ENCODE peak calls at places on chromosomes 13 and 19, in four cellular contexts. One of them, this sample, is unnamed.

GRCh38 chr13:101149735-101150380 is 266.4 kb downstream of the NALCN start:
- DNase-seq in ovary: no peak
- DNase-seq in stomach: no peak
- DNase-seq in sigmoid colon: no peak
- DNase-seq in this sample: no peak

GRCh38 chr13:44954210-44954609 is 35.1 kb downstream of the NUFIP1 start:
- DNase-seq in sigmoid colon: no peak
- DNase-seq in stomach: no peak
- DNase-seq in ovary: no peak
- DNase-seq in this sample: no peak

GRCh38 chr13:103539265-103539664 is 473.0 kb upstream of the SLC10A2 start:
- DNase-seq in stomach: no peak
- DNase-seq in ovary: no peak
- DNase-seq in sigmoid colon: no peak
- DNase-seq in this sample: no peak

GRCh38 chr19:46761418-46761831 is 15.2 kb upstream of the STRN4 start:
- DNase-seq in ovary: no peak
- DNase-seq in sigmoid colon: no peak
- DNase-seq in stomach: no peak
- DNase-seq in this sample: no peak

GRCh38 chr19:17420267-17420924 is 549 bp downstream of the MVB12A start:
- DNase-seq in ovary: peak; percentile 64
- DNase-seq in stomach: peak; percentile 35
- DNase-seq in sigmoid colon: peak; percentile 74
- DNase-seq in this sample: no peak

GRCh38 chr19:46514589-46515289 is 19.1 kb upstream of the PNMA8B start:
- DNase-seq in stomach: no peak
- DNase-seq in ovary: no peak
- DNase-seq in sigmoid colon: no peak
- DNase-seq in this sample: no peak

GRCh38 chr13:113113846-113114271 is 8.3 kb downstream of the F7 start:
- DNase-seq in sigmoid colon: peak; percentile 33
- DNase-seq in ovary: peak; percentile 11
- DNase-seq in stomach: no peak
- DNase-seq in this sample: no peak

GRCh38 chr19:28703400-28703956 is 509.5 kb downstream of the UQCRFS1 start:
- DNase-seq in sigmoid colon: no peak
- DNase-seq in stomach: no peak
- DNase-seq in ovary: no peak
- DNase-seq in this sample: no peak

GRCh38 chr13:48446454-48446853 is 33.5 kb upstream of the LPAR6 start:
- DNase-seq in ovary: no peak
- DNase-seq in stomach: no peak
- DNase-seq in sigmoid colon: no peak
- DNase-seq in this sample: no peak

GRCh38 chr19:35248310-35249145 is at the start of gene LSR:
- DNase-seq in ovary: no peak
- DNase-seq in sigmoid colon: no peak
- DNase-seq in stomach: peak; percentile 94
- DNase-seq in this sample: no peak

GRCh38 chr19:51131780-51132680 is 7.3 kb downstream of the SIGLEC9 start:
- DNase-seq in stomach: peak; percentile 56
- DNase-seq in sigmoid colon: peak; percentile 70
- DNase-seq in ovary: peak; percentile 75
- DNase-seq in this sample: peak; percentile 25

GRCh38 chr13:113151745-113152707 is 6.4 kb upstream of the PROZ start:
- DNase-seq in ovary: peak; percentile 27
- DNase-seq in stomach: no peak
- DNase-seq in sigmoid colon: no peak
- DNase-seq in this sample: no peak

GRCh38 chr13:113157929-113158747 is at the start of gene PROZ:
- DNase-seq in stomach: no peak
- DNase-seq in sigmoid colon: no peak
- DNase-seq in ovary: no peak
- DNase-seq in this sample: no peak

GRCh38 chr13:58919551-58919950 is 1244.2 kb downstream of the DIAPH3 start:
- DNase-seq in stomach: no peak
- DNase-seq in ovary: no peak
- DNase-seq in sigmoid colon: no peak
- DNase-seq in this sample: no peak

GRCh38 chr19:33638167-33639033 is 16.6 kb downstream of the CHST8 start:
- DNase-seq in ovary: no peak
- DNase-seq in stomach: no peak
- DNase-seq in sigmoid colon: peak; percentile 40
- DNase-seq in this sample: no peak

GRCh38 chr13:100392709-100393630 is 195.6 kb downstream of the GGACT start:
- DNase-seq in stomach: peak; percentile 69
- DNase-seq in sigmoid colon: peak; percentile 94
- DNase-seq in ovary: peak; percentile 93
- DNase-seq in this sample: peak; percentile 54

GRCh38 chr19:34428549-34429285 is 536 bp downstream of the UBA2 start:
- DNase-seq in stomach: peak; percentile 31
- DNase-seq in ovary: no peak
- DNase-seq in sigmoid colon: peak; percentile 65
- DNase-seq in this sample: peak; percentile 29

GRCh38 chr13:52779028-52779612 is 39.5 kb upstream of the CNMD start:
- DNase-seq in sigmoid colon: no peak
- DNase-seq in ovary: no peak
- DNase-seq in stomach: no peak
- DNase-seq in this sample: no peak

GRCh38 chr13:26914624-26915023 is 154.0 kb upstream of the GPR12 start:
- DNase-seq in sigmoid colon: no peak
- DNase-seq in ovary: no peak
- DNase-seq in stomach: no peak
- DNase-seq in this sample: no peak

GRCh38 chr13:74264333-74264732 is 130.1 kb upstream of the KLF12 start:
- DNase-seq in stomach: no peak
- DNase-seq in sigmoid colon: no peak
- DNase-seq in ovary: no peak
- DNase-seq in this sample: no peak

GRCh38 chr13:40665061-40665753 is 1.2 kb downstream of the FOXO1 start:
- DNase-seq in stomach: peak; percentile 40
- DNase-seq in sigmoid colon: no peak
- DNase-seq in ovary: peak; percentile 55
- DNase-seq in this sample: no peak

GRCh38 chr13:84366484-84366883 is 484.2 kb upstream of the SLITRK1 start:
- DNase-seq in stomach: no peak
- DNase-seq in ovary: no peak
- DNase-seq in sigmoid colon: no peak
- DNase-seq in this sample: no peak

GRCh38 chr13:64083396-64083795 is 2667.7 kb upstream of the PCDH20 start:
- DNase-seq in ovary: no peak
- DNase-seq in stomach: no peak
- DNase-seq in sigmoid colon: no peak
- DNase-seq in this sample: no peak

GRCh38 chr19:45419396-45419795 is 4.3 kb downstream of the ERCC1 start:
- DNase-seq in ovary: no peak
- DNase-seq in stomach: no peak
- DNase-seq in sigmoid colon: no peak
- DNase-seq in this sample: no peak

GRCh38 chr13:45464141-45464686 is 525 bp upstream of the COG3 start:
- DNase-seq in ovary: no peak
- DNase-seq in stomach: no peak
- DNase-seq in sigmoid colon: no peak
- DNase-seq in this sample: no peak

GRCh38 chr13:113273856-113274590 is 23.0 kb upstream of the LAMP1 start:
- DNase-seq in sigmoid colon: peak; percentile 67
- DNase-seq in ovary: no peak
- DNase-seq in stomach: no peak
- DNase-seq in this sample: no peak

GRCh38 chr13:83221256-83221655 is 661.0 kb downstream of the SLITRK1 start:
- DNase-seq in ovary: no peak
- DNase-seq in stomach: no peak
- DNase-seq in sigmoid colon: no peak
- DNase-seq in this sample: no peak

GRCh38 chr13:77362166-77362565 is 35.3 kb upstream of the MYCBP2 start:
- DNase-seq in sigmoid colon: no peak
- DNase-seq in ovary: no peak
- DNase-seq in stomach: no peak
- DNase-seq in this sample: no peak

DNA sequence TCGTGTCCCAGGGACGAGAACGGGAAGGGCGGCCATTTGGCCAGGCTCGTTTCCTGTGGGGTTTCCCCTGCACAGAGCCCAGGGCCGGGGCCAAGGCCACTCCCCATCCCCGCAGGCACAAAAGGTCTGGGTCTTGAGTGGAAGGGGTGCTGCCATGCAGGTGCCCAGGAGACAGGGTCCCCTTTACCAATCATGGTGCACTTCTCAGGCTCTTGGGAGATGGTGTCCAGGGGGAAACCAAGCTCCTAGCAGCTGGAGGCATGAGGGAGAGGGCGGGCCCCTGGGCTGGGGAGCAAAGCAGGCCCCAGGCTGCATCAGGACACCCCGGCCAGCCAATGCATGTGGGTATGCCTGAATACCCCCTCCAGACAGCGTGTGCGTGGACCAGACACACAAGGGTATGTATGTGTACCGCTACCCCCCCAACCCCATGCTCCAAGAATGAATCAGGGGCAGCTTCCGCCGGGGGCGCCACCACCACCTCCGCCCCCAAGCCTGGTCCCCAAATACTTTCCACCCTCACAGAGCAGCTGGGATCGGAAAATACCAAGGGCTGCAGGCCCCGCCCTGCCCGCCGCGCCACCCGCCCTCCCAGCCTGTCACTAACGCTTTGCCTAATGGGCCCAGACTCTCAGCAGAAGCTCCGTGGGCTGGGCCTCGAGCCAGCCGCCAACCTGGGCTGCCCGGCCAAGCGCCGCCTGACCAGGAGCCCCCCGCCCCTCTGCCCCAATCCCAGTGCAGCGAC is 37.6 kb upstream of the NANOS3 start:
- DNase-seq in stomach: peak; percentile 89
- DNase-seq in sigmoid colon: peak; percentile 95
- DNase-seq in ovary: peak; percentile 76
- DNase-seq in this sample: peak; percentile 75
- TF ChIP-seq EP300 in stomach: no peak
- TF ChIP-seq EP300 in sigmoid colon: no peak
- TF ChIP-seq EP300 in ovary: no peak
- TF ChIP-seq EP300 in this sample: peak; percentile 10

DNA sequence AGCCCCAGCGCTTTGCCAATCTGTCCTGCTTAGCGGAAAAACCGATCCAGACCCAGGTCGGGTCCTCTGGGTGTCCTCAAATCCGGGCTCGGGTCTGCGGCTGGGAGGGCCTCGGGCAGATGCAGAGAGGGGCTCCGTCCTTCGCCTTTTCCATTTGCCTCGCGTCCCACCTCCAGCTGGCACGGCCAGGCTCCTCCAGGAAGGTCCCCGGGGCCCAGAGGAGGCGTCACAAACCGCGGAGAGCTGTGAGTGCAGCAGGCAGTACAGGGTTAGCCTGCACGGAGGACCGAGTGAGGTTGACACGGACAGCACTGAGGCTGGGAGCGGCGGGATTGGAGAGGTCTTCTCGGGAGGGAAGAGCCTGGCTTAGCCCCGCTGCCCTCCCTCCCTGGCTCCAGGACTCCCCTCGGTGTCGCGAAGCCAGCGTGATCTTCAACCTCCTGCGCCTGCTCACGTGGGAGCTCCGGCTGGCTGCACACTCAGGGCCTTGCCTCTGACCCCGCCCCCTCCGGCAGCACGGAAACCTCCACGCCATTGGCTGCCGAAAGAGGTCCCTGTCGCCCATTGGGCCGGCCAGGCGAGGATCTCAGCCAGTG is 2.8 kb upstream of the IFNL2 start:
- DNase-seq in sigmoid colon: no peak
- DNase-seq in ovary: no peak
- DNase-seq in stomach: no peak
- DNase-seq in this sample: no peak
- H3K27me3 ChIP-seq in sigmoid colon: peaks cover 71% of the 10 kb centered on the region
- H3K27me3 ChIP-seq in ovary: no peaks in the 10 kb centered on the region
- H3K27me3 ChIP-seq in stomach: peaks cover 7% of the 10 kb centered on the region
- H3K27me3 ChIP-seq in this sample: peaks cover 59% of the 10 kb centered on the region

GRCh38 chr13:67219113-67219512 is 11.0 kb downstream of the PCDH9 start:
- DNase-seq in ovary: no peak
- DNase-seq in sigmoid colon: no peak
- DNase-seq in stomach: no peak
- DNase-seq in this sample: no peak
- TF ChIP-seq EP300 in ovary: no peak
- TF ChIP-seq EP300 in sigmoid colon: no peak
- TF ChIP-seq EP300 in stomach: no peak
- TF ChIP-seq EP300 in this sample: no peak

GRCh38 chr13:112071011-112071901 is 4.3 kb downstream of the SOX1 start:
- DNase-seq in ovary: no peak
- DNase-seq in stomach: no peak
- DNase-seq in sigmoid colon: no peak
- DNase-seq in this sample: no peak
- H3K27me3 ChIP-seq in ovary: no peaks in the 10 kb centered on the region
- H3K27me3 ChIP-seq in stomach: peaks cover 61% of the 10 kb centered on the region
- H3K27me3 ChIP-seq in sigmoid colon: peaks cover 99% of the 10 kb centered on the region
- H3K27me3 ChIP-seq in this sample: peaks cover 85% of the 10 kb centered on the region

This sample was measured in tibial nerve.